ENCODE peak calls at places on chromosomes 11 and 22, in six cellular contexts. F, D, G, Q, I and J are unnamed samples.

GRCh38 chr11:58059011-58059358 is 28.2 kb downstream of the OR6Q1 start:
- DNase-seq in D (no peak), G (peak; percentile 88), I (no peak), Q (peak; percentile 82), F (no peak), J (no peak)

GRCh38 chr22:24563246-24563645 is 7.4 kb downstream of the SNRPD3 start:
- DNase-seq in D (no peak), I (no peak), F (no peak), Q (no peak), G (no peak), J (no peak)

GRCh38 chr22:18057568-18058209 is 20.1 kb upstream of the PEX26 start:
- DNase-seq in Q (peak; percentile 63), I (peak; percentile 71), D (peak; percentile 85), G (peak; percentile 84), F (peak; percentile 68), J (peak; percentile 30)

GRCh38 chr22:37855462-37855861 is 6.2 kb downstream of the EIF3L start:
- DNase-seq in D (no peak), F (no peak), I (no peak), G (no peak), Q (no peak), J (no peak)

GRCh38 chr11:113349528-113349927 is 35.1 kb downstream of the TTC12 start:
- DNase-seq in I (no peak), G (no peak), Q (no peak), D (no peak), F (no peak), J (no peak)

GRCh38 chr11:66970808-66971442 is 4.2 kb upstream of the C11orf86 start:
- DNase-seq in Q (peak; percentile 95), F (no peak), I (peak; percentile 47), G (peak; percentile 74), D (peak; percentile 99), J (peak; percentile 97)

GRCh38 chr22:42437488-42438292 is 5.5 kb upstream of the NFAM1 start:
- DNase-seq in F (peak; percentile 84), D (peak; percentile 54), Q (peak; percentile 41), G (peak; percentile 28), I (peak; percentile 75), J (peak; percentile 83)

GRCh38 chr11:104333977-104334376 is 170.0 kb upstream of the PDGFD start:
- DNase-seq in G (peak; percentile 3), D (peak; percentile 34), F (no peak), Q (peak; percentile 7), I (peak; percentile 4), J (peak; percentile 46)

GRCh38 chr11:69014084-69014935 is 1.3 kb upstream of the MRGPRF start:
- DNase-seq in D (no peak), Q (peak; percentile 13), I (no peak), G (no peak), F (no peak), J (no peak)

GRCh38 chr22:32164084-32164894 is 5.2 kb upstream of the C22orf42 start:
- DNase-seq in D (no peak), I (no peak), Q (no peak), F (no peak), G (no peak), J (peak; percentile 70)

GRCh38 chr11:23732026-23732425 is 764.8 kb upstream of the LUZP2 start:
- DNase-seq in G (no peak), F (no peak), Q (peak; percentile 43), D (peak; percentile 10), I (no peak), J (no peak)

GRCh38 chr11:57501951-57502350 is 13.6 kb downstream of the SLC43A1 start:
- DNase-seq in Q (no peak), G (no peak), F (no peak), I (no peak), D (no peak), J (no peak)

GRCh38 chr22:20437253-20438065 is at the start of gene SCARF2:
- DNase-seq in I (no peak), G (peak; percentile 52), D (no peak), F (no peak), Q (no peak), J (no peak)

GRCh38 chr11:3089236-3090061 is 32.2 kb upstream of the CARS1 start:
- DNase-seq in D (no peak), Q (no peak), G (no peak), F (no peak), I (no peak), J (peak; percentile 3)

GRCh38 chr11:74050465-74050864 is 41.6 kb upstream of the UCP3 start:
- DNase-seq in D (no peak), F (no peak), Q (no peak), G (no peak), I (no peak), J (no peak)

GRCh38 chr11:79456501-79456900 is 15.7 kb upstream of the TENM4 start:
- DNase-seq in I (no peak), G (no peak), Q (no peak), D (no peak), F (no peak), J (no peak)

GRCh38 chr11:5815534-5815933 is 6.8 kb downstream of the OR52N2 start:
- DNase-seq in F (no peak), I (peak; percentile 23), D (no peak), Q (no peak), G (no peak), J (peak; percentile 79)

GRCh38 chr22:36486619-36487384 is 5.4 kb upstream of the TXN2 start:
- DNase-seq in G (peak; percentile 43), I (peak; percentile 61), D (peak; percentile 49), F (no peak), Q (peak; percentile 53), J (peak; percentile 78)

GRCh38 chr11:119664063-119664572 is 64.9 kb downstream of the NECTIN1 start:
- DNase-seq in F (no peak), I (no peak), G (no peak), D (no peak), Q (peak; percentile 89), J (no peak)
- TF ChIP-seq MAX in F (no peak), I (no peak), G (no peak), D (no peak), Q (no peak), J (no peak)

DNA sequence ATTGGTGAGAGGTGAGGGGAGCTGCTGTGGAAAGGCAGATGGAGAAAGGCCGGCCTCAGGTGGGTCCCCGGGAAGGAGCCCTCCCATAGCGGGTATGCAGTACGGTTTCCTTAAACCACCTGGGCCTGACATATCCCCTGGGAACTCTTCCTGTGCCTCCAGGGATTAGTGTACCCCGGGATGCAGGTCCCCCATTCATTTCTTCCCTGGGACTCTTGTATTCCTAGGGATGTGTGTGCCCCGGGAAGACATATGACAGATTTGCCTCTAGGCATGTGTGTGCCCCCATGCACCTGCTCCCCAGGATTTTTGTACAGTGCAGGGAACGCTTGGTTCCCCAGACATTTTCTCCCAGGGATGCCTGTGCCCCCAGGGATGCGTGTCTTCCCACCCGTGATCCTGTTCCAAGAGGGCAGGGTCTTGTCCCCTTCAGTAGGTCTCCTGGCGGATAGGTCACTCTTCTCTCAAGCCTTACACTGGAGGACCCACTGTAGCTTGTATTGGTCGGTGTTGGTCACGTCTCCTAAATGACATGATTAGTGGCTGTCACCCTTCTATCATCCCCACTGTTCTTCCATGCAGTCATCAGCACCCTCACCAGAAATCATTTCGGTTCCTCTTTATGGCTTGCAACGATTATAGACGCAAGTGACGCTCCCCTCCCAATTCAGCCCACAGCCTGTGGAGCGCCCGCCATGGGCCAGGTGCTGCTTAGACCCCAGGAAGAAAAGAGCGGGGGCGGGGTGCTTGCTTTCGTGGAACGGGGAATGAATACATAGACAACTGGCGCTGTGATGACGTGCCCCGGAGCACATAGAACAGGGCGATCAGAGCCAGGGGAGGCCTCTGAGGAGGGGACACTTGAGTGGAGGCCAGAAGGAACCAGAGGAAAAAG is 1.3 kb downstream of the PARVB start:
- DNase-seq in G (peak; percentile 21), F (peak; percentile 96), D (no peak), Q (no peak), I (peak; percentile 72), J (peak; percentile 79)
- TF ChIP-seq MYC in G (no peak), F (no peak), D (no peak), Q (no peak), I (no peak), J (no peak)

GRCh38 chr11:126992065-126992803 is 8.3 kb downstream of the KIRREL3 start:
- DNase-seq in D (peak; percentile 86), I (no peak), G (no peak), Q (no peak), F (no peak), J (no peak)
- TF ChIP-seq MAX in D (peak; percentile 16), I (no peak), G (no peak), Q (no peak), F (no peak), J (no peak)

GRCh38 chr11:76604652-76605241 is 65.8 kb downstream of the LRRC32 start:
- DNase-seq in Q (no peak), F (no peak), I (no peak), D (no peak), G (no peak), J (no peak)
- TF ChIP-seq MYC in Q (no peak), F (no peak), I (no peak), D (no peak), G (no peak), J (no peak)

DNA sequence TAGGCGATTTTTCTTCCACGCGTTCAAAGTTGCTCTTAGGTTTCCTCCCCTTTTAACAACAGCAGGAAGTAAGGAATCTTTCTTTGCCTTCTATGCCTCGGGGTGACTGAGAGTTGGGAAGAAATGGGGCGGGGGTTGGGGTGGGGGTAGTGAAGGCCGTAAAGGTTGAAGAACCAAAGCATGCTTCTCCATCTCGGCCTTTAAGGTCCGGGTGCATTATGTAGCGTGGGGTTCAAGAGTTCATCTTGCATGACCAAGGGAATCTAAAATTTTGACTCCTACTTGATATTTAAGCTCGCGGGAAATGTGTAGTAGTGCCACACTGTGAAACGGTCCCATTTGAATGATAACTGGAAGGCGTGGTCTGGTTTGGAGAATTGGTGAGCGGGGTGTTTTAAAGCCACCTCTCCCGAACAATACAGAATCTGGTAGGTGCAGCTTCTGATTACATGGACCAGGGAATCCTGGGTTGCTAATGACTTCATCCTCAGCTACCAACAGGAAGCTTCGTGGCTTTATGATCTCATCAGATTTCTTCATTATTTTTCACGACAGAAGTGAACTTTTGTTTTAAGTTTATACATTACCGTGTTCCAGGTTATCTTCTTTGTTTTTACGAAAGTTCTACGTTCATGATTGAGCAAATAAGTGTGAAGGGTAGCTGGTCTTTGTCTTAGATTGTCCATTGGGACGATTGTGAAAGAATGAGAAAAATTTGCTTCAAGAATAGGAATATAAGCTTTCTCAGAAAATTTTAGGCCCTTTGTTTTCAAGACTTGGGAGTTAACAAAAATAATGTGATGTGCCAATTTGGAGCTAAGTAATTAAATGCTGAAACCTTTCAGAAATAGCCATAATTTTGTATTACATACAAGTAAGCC is 1.6 kb downstream of the QSER1 start:
- DNase-seq in Q (peak; percentile 81), I (peak; percentile 85), G (peak; percentile 71), F (peak; percentile 39), D (peak; percentile 93), J (peak; percentile 81)
- TF ChIP-seq MAX in Q (peak; percentile 8), I (no peak), G (no peak), F (no peak), D (peak; percentile 30), J (peak; percentile 42)